ENCODE peak calls at places on chromosome 4, in seven cellular contexts. K is heart left ventricle, E is H7, G is tibial artery, J is dorsolateral prefrontal cortex, P is NT2/D1, B is upper lobe of left lung. T is an unnamed sample.

GRCh38 chr4:72951628-72952027 is 117.9 kb downstream of the COX18 start:
- DNase-seq in P (no peak), G (no peak), K (no peak), J (no peak), E (no peak), B (no peak), T (peak; percentile 34)

GRCh38 chr4:145618210-145618911 is 824 bp upstream of the MMAA start:
- DNase-seq in B (no peak), P (no peak), J (peak; percentile 18), E (peak; percentile 21), K (peak; percentile 63), G (no peak), T (no peak)

GRCh38 chr4:112894951-112895350 is 154.5 kb upstream of the ANK2 start:
- DNase-seq in K (no peak), P (no peak), E (no peak), B (no peak), J (no peak), G (no peak), T (no peak)

GRCh38 chr4:121898150-121898549 is 27.9 kb upstream of the BBS7 start:
- DNase-seq in K (no peak), B (no peak), E (no peak), P (no peak), G (no peak), J (no peak), T (no peak)

GRCh38 chr4:59814402-59814801 is 1385.7 kb upstream of the ADGRL3 start:
- DNase-seq in E (no peak), B (no peak), K (no peak), P (no peak), J (no peak), G (no peak), T (no peak)

GRCh38 chr4:31360786-31361185 is 640.6 kb downstream of the PCDH7 start:
- DNase-seq in B (no peak), E (no peak), K (no peak), P (no peak), G (no peak), J (no peak), T (peak; percentile 99)

GRCh38 chr4:15681067-15681371 is 608 bp upstream of the FAM200B start:
- DNase-seq in B (no peak), G (no peak), K (no peak), E (no peak), J (no peak), P (no peak), T (no peak)

GRCh38 chr4:168509786-168510185 is 12.9 kb downstream of the PALLD start:
- DNase-seq in G (no peak), B (no peak), P (no peak), J (no peak), E (no peak), K (no peak), T (peak; percentile 60)

GRCh38 chr4:151865327-151865726 is 104.5 kb upstream of the GATB start:
- DNase-seq in P (no peak), J (peak; percentile 85), G (peak; percentile 78), K (peak; percentile 86), B (peak; percentile 67), E (no peak), T (no peak)

GRCh38 chr4:71441186-71442169 is 102.7 kb downstream of the SLC4A4 start:
- DNase-seq in G (no peak), E (no peak), P (no peak), J (peak; percentile 9), B (no peak), K (no peak), T (no peak)

GRCh38 chr4:152243890-152244595 is 291.8 kb downstream of the FBXW7 start:
- DNase-seq in G (peak; percentile 69), P (no peak), K (no peak), E (no peak), B (peak; percentile 73), J (no peak), T (peak; percentile 48)

GRCh38 chr4:100983426-100983825 is 363.9 kb downstream of the PPP3CA start:
- DNase-seq in J (no peak), E (no peak), P (no peak), G (no peak), K (no peak), B (no peak), T (no peak)

GRCh38 chr4:26175016-26175786 is 145.6 kb upstream of the RBPJ start:
- DNase-seq in P (no peak), J (no peak), G (no peak), B (no peak), E (no peak), K (no peak), T (no peak)

GRCh38 chr4:1347410-1347864 is 429 bp downstream of the UVSSA start:
- DNase-seq in G (peak; percentile 91), K (peak; percentile 85), P (peak; percentile 23), E (no peak), B (peak; percentile 76), J (peak; percentile 66), T (peak; percentile 87)

GRCh38 chr4:1675136-1675801 is 8.8 kb downstream of the FAM53A start:
- DNase-seq in P (no peak), E (peak; percentile 42), G (no peak), J (no peak), K (peak; percentile 42), B (no peak), T (no peak)

GRCh38 chr4:80197601-80198444 is 520 bp downstream of the PRDM8 start:
- DNase-seq in B (no peak), G (no peak), J (no peak), K (no peak), P (no peak), E (peak; percentile 79), T (no peak)

GRCh38 chr4:2266181-2266580 is 4.3 kb upstream of the MXD4 start:
- DNase-seq in J (peak; percentile 80), E (no peak), G (peak; percentile 89), K (peak; percentile 83), P (no peak), B (peak; percentile 63), T (peak; percentile 73)

GRCh38 chr4:102326951-102327350 is 18.3 kb downstream of the SLC39A8 start:
- DNase-seq in J (no peak), B (no peak), E (no peak), K (no peak), P (no peak), G (no peak), T (no peak)

GRCh38 chr4:40288547-40288946 is 46.6 kb upstream of the CHRNA9 start:
- DNase-seq in E (no peak), B (no peak), G (no peak), P (no peak), K (no peak), J (no peak), T (no peak)

GRCh38 chr4:183448436-183448835 is 4.0 kb downstream of the CDKN2AIP start:
- DNase-seq in K (no peak), P (no peak), J (no peak), B (no peak), E (no peak), G (no peak), T (peak; percentile 13)

GRCh38 chr4:36494016-36494415 is 212.6 kb downstream of the DTHD1 start:
- DNase-seq in K (no peak), G (no peak), E (no peak), P (no peak), J (no peak), B (no peak), T (no peak)

GRCh38 chr4:143667461-143667860 is 33.0 kb downstream of the FREM3 start:
- DNase-seq in K (no peak), E (peak; percentile 13), J (peak; percentile 36), G (peak; percentile 74), B (no peak), P (no peak), T (peak; percentile 94)

GRCh38 chr4:144782345-144782744 is 136.4 kb downstream of the HHIP start:
- DNase-seq in E (no peak), B (no peak), G (no peak), P (no peak), J (no peak), K (no peak), T (peak; percentile 5)

GRCh38 chr4:158253350-158253980 is 43.2 kb downstream of the TMEM144 start:
- DNase-seq in P (no peak), G (no peak), B (no peak), K (no peak), J (peak; percentile 46), E (peak; percentile 15), T (peak; percentile 78)

GRCh38 chr4:1201851-1202525 is 29.6 kb upstream of the SPON2 start:
- DNase-seq in J (peak; percentile 2), K (peak; percentile 82), G (peak; percentile 73), B (peak; percentile 85), E (peak; percentile 51), P (no peak), T (no peak)

GRCh38 chr4:130563185-130563890 is 1467.4 kb downstream of the C4orf33 start:
- DNase-seq in B (no peak), K (peak; percentile 53), J (no peak), G (peak; percentile 65), P (peak; percentile 28), E (peak; percentile 18), T (peak; percentile 86)

GRCh38 chr4:130559268-130559667 is 1463.3 kb downstream of the C4orf33 start:
- DNase-seq in J (no peak), E (no peak), K (no peak), P (no peak), G (no peak), B (no peak), T (no peak)

GRCh38 chr4:130568746-130569145 is 1472.8 kb downstream of the C4orf33 start:
- DNase-seq in J (no peak), G (no peak), B (no peak), K (no peak), P (no peak), E (no peak), T (no peak)

DNA sequence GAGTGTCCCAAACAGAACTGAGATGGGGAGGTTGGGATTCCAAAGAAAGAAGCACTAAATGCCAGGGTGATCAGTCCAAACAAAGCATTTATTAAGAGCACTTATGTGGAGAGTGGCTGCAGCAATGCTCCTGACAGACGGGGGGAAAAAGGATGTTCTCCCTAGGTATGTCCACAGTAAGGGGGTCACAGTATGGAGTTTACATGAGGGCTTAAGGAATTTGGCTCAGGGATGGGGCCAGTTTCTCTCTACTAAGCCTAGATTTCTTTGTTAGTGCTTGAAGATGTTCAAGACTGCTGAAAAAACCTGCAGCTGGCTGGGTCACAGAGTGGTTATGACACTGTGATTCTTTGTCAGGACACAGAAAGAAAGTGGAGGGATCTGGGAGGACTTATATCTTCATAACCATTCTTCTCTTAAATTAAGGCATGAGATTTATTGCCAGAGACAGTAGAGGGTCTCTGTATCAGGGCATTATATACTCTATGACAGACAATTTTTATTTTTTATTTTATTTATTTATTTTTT is 1468.0 kb downstream of the C4orf33 start:
- DNase-seq in J (no peak), E (no peak), B (no peak), G (no peak), P (no peak), K (no peak), T (no peak)
- H3K4me3 ChIP-seq in J (peak overlapping the region; percentile 59), E (no peak overlapping the region), B (no peak overlapping the region), G (peak overlapping the region; percentile 42), P (no peak overlapping the region), K (peak overlapping the region; percentile 13), T (peak overlapping the region; percentile 55)

GRCh38 chr4:185559913-185560281 is 24.6 kb upstream of the PDLIM3 start:
- DNase-seq in B (peak; percentile 41), E (no peak), P (no peak), G (peak; percentile 80), J (no peak), K (peak; percentile 65), T (peak; percentile 27)
- H3K4me3 ChIP-seq in B (no peak overlapping the region), E (no peak overlapping the region), P (no peak overlapping the region), G (no peak overlapping the region), J (no peak overlapping the region), K (no peak overlapping the region), T (no peak overlapping the region)

GRCh38 chr4:76570141-76570989 is 135.3 kb downstream of the SHROOM3 start:
- DNase-seq in B (no peak), J (no peak), K (no peak), E (no peak), P (no peak), G (no peak), T (peak; percentile 52)
- H3K4me3 ChIP-seq in B (no peak overlapping the region), J (no peak overlapping the region), K (no peak overlapping the region), E (no peak overlapping the region), P (no peak overlapping the region), G (no peak overlapping the region), T (no peak overlapping the region)

GRCh38 chr4:4343038-4343437 is 43.9 kb upstream of the NSG1 start:
- DNase-seq in G (no peak), P (no peak), E (no peak), B (no peak), J (no peak), K (no peak), T (no peak)
- H3K4me3 ChIP-seq in G (no peak overlapping the region), P (no peak overlapping the region), E (no peak overlapping the region), B (no peak overlapping the region), J (no peak overlapping the region), K (no peak overlapping the region), T (no peak overlapping the region)